ENCODE peak calls at places on chromosomes 16 and 17, in ten cellular contexts. F is CD8-positive, alpha-beta T cell; Z is omental fat pad; E is Calu3; P is IMR-90; B is astrocyte; Q is upper lobe of right lung; I is prostate gland; H is thyroid gland; R is GM12864. J is an unnamed sample.

GRCh38 chr16:11063432-11064201 is 119.3 kb downstream of the CLEC16A start:
- DNase-seq in F (no peak), Z (no peak), E (no peak), P (no peak), B (no peak), Q (no peak), I (no peak), H (peak), R (no peak), J (peak)

GRCh38 chr16:17318200-17318599 is 152.6 kb downstream of the XYLT1 start:
- DNase-seq in F (no peak), Z (no peak), E (no peak), P (peak), B (peak), Q (no peak), I (peak), H (peak), R (no peak), J (no peak)

GRCh38 chr17:47981462-47981861 is 10.5 kb downstream of the CDK5RAP3 start:
- DNase-seq in F (no peak), Z (no peak), E (no peak), P (no peak), B (no peak), Q (no peak), I (no peak), H (no peak), R (no peak), J (no peak)

GRCh38 chr17:3693829-3694231 is 2.1 kb downstream of the P2RX5 start:
- DNase-seq in F (peak), Z (no peak), E (no peak), P (no peak), B (no peak), Q (no peak), I (no peak), H (no peak), R (peak), J (no peak)

GRCh38 chr17:19705771-19706770 is 10.3 kb downstream of the SLC47A2 start:
- DNase-seq in F (no peak), Z (no peak), E (no peak), P (no peak), B (no peak), Q (no peak), I (no peak), H (no peak), R (no peak), J (no peak)

GRCh38 chr17:64718058-64718457 is 56.0 kb upstream of the SMURF2 start:
- DNase-seq in F (no peak), Z (no peak), E (no peak), P (no peak), B (no peak), Q (no peak), I (no peak), H (peak), R (no peak), J (no peak)

GRCh38 chr17:6376901-6377300 is 58.0 kb downstream of the AIPL1 start:
- DNase-seq in F (no peak), Z (no peak), E (no peak), P (no peak), B (no peak), Q (no peak), I (no peak), H (no peak), R (no peak), J (no peak)

GRCh38 chr17:40158438-40158837 is 18.1 kb downstream of the CASC3 start:
- DNase-seq in F (no peak), Z (no peak), E (no peak), P (no peak), B (no peak), Q (no peak), I (no peak), H (no peak), R (no peak), J (no peak)

GRCh38 chr17:32954477-32954876 is 26.5 kb downstream of the TMEM98 start:
- DNase-seq in F (no peak), Z (no peak), E (peak), P (no peak), B (no peak), Q (no peak), I (peak), H (no peak), R (no peak), J (no peak)

GRCh38 chr16:5024632-5025031 is 9.1 kb downstream of the NAGPA start:
- DNase-seq in F (no peak), Z (no peak), E (peak), P (no peak), B (peak), Q (no peak), I (peak), H (peak), R (no peak), J (no peak)

GRCh38 chr17:49000943-49001342 is 3.8 kb downstream of the IGF2BP1 start:
- DNase-seq in F (no peak), Z (no peak), E (no peak), P (peak), B (peak), Q (no peak), I (no peak), H (no peak), R (no peak), J (no peak)

GRCh38 chr17:72466606-72467005 is 345.8 kb downstream of the SOX9 start:
- DNase-seq in F (no peak), Z (no peak), E (no peak), P (no peak), B (no peak), Q (no peak), I (no peak), H (no peak), R (no peak), J (no peak)

GRCh38 chr17:55466671-55467070 is 44.6 kb downstream of the SMIM36 start:
- DNase-seq in F (no peak), Z (no peak), E (no peak), P (no peak), B (no peak), Q (no peak), I (no peak), H (peak), R (peak), J (no peak)

GRCh38 chr17:1999557-2000251 is 25.4 kb downstream of the RTN4RL1 start:
- DNase-seq in F (no peak), Z (no peak), E (peak), P (peak), B (no peak), Q (peak), I (peak), H (no peak), R (no peak), J (no peak)

DNA sequence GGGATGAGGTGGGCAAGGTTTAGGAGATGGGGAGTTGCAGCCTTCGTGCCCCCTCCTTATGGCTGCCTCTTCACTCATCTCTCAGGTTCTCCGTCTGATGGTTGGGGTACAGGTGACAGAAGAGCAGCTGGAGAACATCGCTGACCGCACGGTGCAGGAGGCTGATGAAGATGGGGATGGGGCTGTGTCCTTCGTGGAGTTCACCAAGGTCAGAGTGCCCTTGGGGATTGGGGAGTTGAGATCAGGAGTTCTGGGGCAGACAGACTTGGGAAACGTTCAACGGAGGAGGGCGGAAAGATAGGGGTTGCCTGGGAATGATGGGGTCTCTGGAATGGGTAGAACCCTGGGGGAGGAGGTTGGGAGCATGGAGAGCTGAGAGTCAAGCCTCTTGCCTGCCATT is 2.3 kb downstream of the CHP2 start:
- DNase-seq in F (no peak), Z (no peak), E (no peak), P (no peak), B (no peak), Q (no peak), I (no peak), H (no peak), R (no peak), J (no peak)
- TF ChIP-seq CTCF in F (no peak), Z (no peak), E (no peak), P (no peak), B (no peak), Q (no peak), I (no peak), H (no peak), R (no peak), J (no peak)

GRCh38 chr17:51857052-51857593 is 301.4 kb downstream of the CA10 start:
- DNase-seq in F (no peak), Z (no peak), E (no peak), P (no peak), B (no peak), Q (no peak), I (no peak), H (no peak), R (no peak), J (no peak)
- TF ChIP-seq CTCF in F (no peak), Z (no peak), E (no peak), P (no peak), B (no peak), Q (no peak), I (no peak), H (no peak), R (no peak), J (no peak)

GRCh38 chr16:1923299-1924034 is 5.3 kb upstream of the HS3ST6 start:
- DNase-seq in F (no peak), Z (no peak), E (peak), P (no peak), B (no peak), Q (no peak), I (no peak), H (peak), R (no peak), J (no peak)
- TF ChIP-seq CTCF in F (peak), Z (no peak), E (peak), P (peak), B (peak), Q (peak), I (no peak), H (no peak), R (no peak), J (peak)

GRCh38 chr16:59899940-59900339 is 1165.8 kb upstream of the GOT2 start:
- DNase-seq in F (no peak), Z (no peak), E (no peak), P (no peak), B (no peak), Q (no peak), I (no peak), H (no peak), R (no peak), J (no peak)
- TF ChIP-seq CTCF in F (no peak), Z (no peak), E (no peak), P (no peak), B (no peak), Q (no peak), I (no peak), H (no peak), R (no peak), J (no peak)

GRCh38 chr16:16096858-16097213 is 126.5 kb downstream of the ABCC6 start:
- DNase-seq in F (no peak), Z (no peak), E (no peak), P (no peak), B (no peak), Q (no peak), I (no peak), H (no peak), R (no peak), J (no peak)
- TF ChIP-seq CTCF in F (no peak), Z (no peak), E (no peak), P (no peak), B (no peak), Q (no peak), I (no peak), H (no peak), R (no peak), J (no peak)

GRCh38 chr17:81576621-81577277 is 24.6 kb upstream of the FAAP100 start:
- DNase-seq in F (no peak), Z (no peak), E (peak), P (peak), B (peak), Q (no peak), I (no peak), H (peak), R (no peak), J (no peak)
- TF ChIP-seq CTCF in F (no peak), Z (no peak), E (no peak), P (peak), B (no peak), Q (no peak), I (no peak), H (no peak), R (no peak), J (peak)

DNA sequence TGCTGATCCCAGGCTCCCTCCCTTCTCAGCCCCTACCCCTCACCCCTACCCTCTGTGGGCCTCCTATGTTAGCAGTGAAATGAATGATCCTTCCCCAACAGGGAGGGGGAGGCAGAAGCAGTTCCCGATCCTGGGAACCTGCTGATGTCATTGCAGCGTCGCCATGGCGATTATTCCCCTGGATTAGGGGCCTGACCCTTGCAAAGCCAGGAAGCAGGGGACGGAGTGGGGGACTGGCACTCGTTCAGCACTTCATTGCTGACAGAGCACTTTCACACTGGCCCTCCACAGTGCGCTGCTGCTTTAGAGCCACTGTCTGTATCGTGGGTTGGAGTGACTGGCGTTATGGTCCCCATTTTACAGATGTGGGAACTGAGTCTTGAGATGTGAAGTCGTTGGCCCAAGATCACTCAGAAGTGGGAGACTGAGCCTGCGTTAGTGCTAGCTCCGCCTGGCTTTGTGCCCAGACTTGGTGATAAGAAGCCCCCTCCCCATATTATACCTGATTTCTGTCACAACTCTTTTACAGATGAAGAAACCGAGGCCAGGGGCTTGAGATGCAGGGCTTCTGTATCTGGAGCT is 26.6 kb downstream of the LASP1 start:
- DNase-seq in F (no peak), Z (no peak), E (no peak), P (peak), B (no peak), Q (no peak), I (no peak), H (no peak), R (no peak), J (no peak)
- TF ChIP-seq CTCF in F (no peak), Z (no peak), E (no peak), P (no peak), B (no peak), Q (no peak), I (no peak), H (no peak), R (no peak), J (no peak)

J was measured in chondrocyte.